ENCODE peak calls at places on chromosomes 12 and 14, in six cellular contexts. One of them, this sample, is unnamed.
A peak's percentile ranks its signal among the peaks of the same experiment; 100 is the strongest.

GRCh38 chr14:32259368-32260013 is 56.4 kb upstream of the RNU6-8 start:
- DNase-seq in fibroblast of mammary gland: peak; percentile 54
- DNase-seq in right atrium auricular region: no peak
- DNase-seq in tibial artery: no peak
- DNase-seq in A549: peak; percentile 21
- DNase-seq in chondrocyte: no peak
- DNase-seq in this sample: peak; percentile 33

GRCh38 chr12:121124402-121125109 is 8.1 kb upstream of the P2RX7 start:
- DNase-seq in fibroblast of mammary gland: peak; percentile 79
- DNase-seq in right atrium auricular region: no peak
- DNase-seq in tibial artery: no peak
- DNase-seq in A549: peak; percentile 93
- DNase-seq in chondrocyte: no peak
- DNase-seq in this sample: no peak

GRCh38 chr12:49932746-49933145 is 17.8 kb upstream of the AQP2 start:
- DNase-seq in fibroblast of mammary gland: no peak
- DNase-seq in right atrium auricular region: no peak
- DNase-seq in tibial artery: no peak
- DNase-seq in A549: no peak
- DNase-seq in chondrocyte: no peak
- DNase-seq in this sample: no peak

GRCh38 chr12:66627270-66627987 is 51.4 kb downstream of the GRIP1 start:
- DNase-seq in fibroblast of mammary gland: peak; percentile 7
- DNase-seq in right atrium auricular region: no peak
- DNase-seq in tibial artery: peak; percentile 32
- DNase-seq in A549: no peak
- DNase-seq in chondrocyte: no peak
- DNase-seq in this sample: no peak

GRCh38 chr12:130949806-130950205 is 3.9 kb upstream of the ADGRD1 start:
- DNase-seq in fibroblast of mammary gland: no peak
- DNase-seq in right atrium auricular region: no peak
- DNase-seq in tibial artery: no peak
- DNase-seq in A549: no peak
- DNase-seq in chondrocyte: no peak
- DNase-seq in this sample: no peak

GRCh38 chr14:90483551-90483950 is 86.7 kb downstream of the CALM1 start:
- DNase-seq in fibroblast of mammary gland: no peak
- DNase-seq in right atrium auricular region: peak; percentile 26
- DNase-seq in tibial artery: no peak
- DNase-seq in A549: no peak
- DNase-seq in chondrocyte: peak; percentile 63
- DNase-seq in this sample: peak; percentile 3

GRCh38 chr14:91153360-91153759 is 39.5 kb downstream of the DGLUCY start:
- DNase-seq in fibroblast of mammary gland: no peak
- DNase-seq in right atrium auricular region: no peak
- DNase-seq in tibial artery: no peak
- DNase-seq in A549: no peak
- DNase-seq in chondrocyte: no peak
- DNase-seq in this sample: no peak

GRCh38 chr12:65305346-65305950 is 27.0 kb downstream of the MSRB3 start:
- DNase-seq in fibroblast of mammary gland: no peak
- DNase-seq in right atrium auricular region: no peak
- DNase-seq in tibial artery: no peak
- DNase-seq in A549: no peak
- DNase-seq in chondrocyte: no peak
- DNase-seq in this sample: no peak

GRCh38 chr12:42696424-42697149 is 107.0 kb upstream of the PRICKLE1 start:
- DNase-seq in fibroblast of mammary gland: peak; percentile 95
- DNase-seq in right atrium auricular region: peak; percentile 94
- DNase-seq in tibial artery: peak; percentile 89
- DNase-seq in A549: no peak
- DNase-seq in chondrocyte: no peak
- DNase-seq in this sample: no peak

GRCh38 chr12:4119157-4119761 is 154.3 kb upstream of the CCND2 start:
- DNase-seq in fibroblast of mammary gland: no peak
- DNase-seq in right atrium auricular region: peak; percentile 18
- DNase-seq in tibial artery: no peak
- DNase-seq in A549: no peak
- DNase-seq in chondrocyte: no peak
- DNase-seq in this sample: peak; percentile 80

GRCh38 chr12:27383429-27384260 is 51.0 kb downstream of the BMAL2 start:
- DNase-seq in fibroblast of mammary gland: peak; percentile 94
- DNase-seq in right atrium auricular region: peak; percentile 80
- DNase-seq in tibial artery: peak; percentile 84
- DNase-seq in A549: peak; percentile 76
- DNase-seq in chondrocyte: no peak
- DNase-seq in this sample: peak; percentile 60

GRCh38 chr12:55996715-55997534 is at the start of gene SUOX:
- DNase-seq in fibroblast of mammary gland: peak; percentile 96
- DNase-seq in right atrium auricular region: peak; percentile 98
- DNase-seq in tibial artery: peak; percentile 99
- DNase-seq in A549: peak; percentile 100
- DNase-seq in chondrocyte: peak; percentile 99
- DNase-seq in this sample: peak; percentile 98

GRCh38 chr14:51277753-51278415 is 37.8 kb downstream of the TMX1 start:
- DNase-seq in fibroblast of mammary gland: peak; percentile 62
- DNase-seq in right atrium auricular region: no peak
- DNase-seq in tibial artery: no peak
- DNase-seq in A549: no peak
- DNase-seq in chondrocyte: no peak
- DNase-seq in this sample: no peak

GRCh38 chr14:80784824-80785223 is 156.7 kb downstream of the CEP128 start:
- DNase-seq in fibroblast of mammary gland: peak; percentile 35
- DNase-seq in right atrium auricular region: no peak
- DNase-seq in tibial artery: no peak
- DNase-seq in A549: no peak
- DNase-seq in chondrocyte: no peak
- DNase-seq in this sample: no peak

GRCh38 chr14:104438166-104438887 is 141.2 kb upstream of the C14orf180 start:
- DNase-seq in fibroblast of mammary gland: no peak
- DNase-seq in right atrium auricular region: peak; percentile 36
- DNase-seq in tibial artery: no peak
- DNase-seq in A549: no peak
- DNase-seq in chondrocyte: no peak
- DNase-seq in this sample: no peak

GRCh38 chr14:66177935-66178334 is 308.2 kb upstream of the CCDC196 start:
- DNase-seq in fibroblast of mammary gland: no peak
- DNase-seq in right atrium auricular region: no peak
- DNase-seq in tibial artery: no peak
- DNase-seq in A549: no peak
- DNase-seq in chondrocyte: no peak
- DNase-seq in this sample: no peak

GRCh38 chr14:34537677-34538009 is 1.9 kb downstream of the EAPP start:
- DNase-seq in fibroblast of mammary gland: no peak
- DNase-seq in right atrium auricular region: no peak
- DNase-seq in tibial artery: no peak
- DNase-seq in A549: no peak
- DNase-seq in chondrocyte: no peak
- DNase-seq in this sample: no peak

GRCh38 chr12:130747867-130748740 is 32.0 kb upstream of the RIMBP2 start:
- DNase-seq in fibroblast of mammary gland: peak; percentile 63
- DNase-seq in right atrium auricular region: peak; percentile 75
- DNase-seq in tibial artery: peak; percentile 79
- DNase-seq in A549: peak; percentile 58
- DNase-seq in chondrocyte: no peak
- DNase-seq in this sample: peak; percentile 81

GRCh38 chr14:71243697-71244096 is 336.4 kb downstream of the PCNX1 start:
- DNase-seq in fibroblast of mammary gland: peak; percentile 61
- DNase-seq in right atrium auricular region: no peak
- DNase-seq in tibial artery: no peak
- DNase-seq in A549: no peak
- DNase-seq in chondrocyte: no peak
- DNase-seq in this sample: no peak

GRCh38 chr12:62873116-62873825 is 61.7 kb downstream of the PPM1H start:
- DNase-seq in fibroblast of mammary gland: no peak
- DNase-seq in right atrium auricular region: no peak
- DNase-seq in tibial artery: no peak
- DNase-seq in A549: no peak
- DNase-seq in chondrocyte: no peak
- DNase-seq in this sample: no peak

GRCh38 chr12:131482686-131483085 is 228.2 kb upstream of the SFSWAP start:
- DNase-seq in fibroblast of mammary gland: no peak
- DNase-seq in right atrium auricular region: no peak
- DNase-seq in tibial artery: no peak
- DNase-seq in A549: no peak
- DNase-seq in chondrocyte: no peak
- DNase-seq in this sample: no peak

GRCh38 chr12:103728323-103728722 is 112.7 kb downstream of the NT5DC3 start:
- DNase-seq in fibroblast of mammary gland: peak; percentile 67
- DNase-seq in right atrium auricular region: no peak
- DNase-seq in tibial artery: no peak
- DNase-seq in A549: no peak
- DNase-seq in chondrocyte: no peak
- DNase-seq in this sample: no peak

GRCh38 chr12:50024804-50025186 is 499 bp downstream of the RACGAP1 start:
- DNase-seq in fibroblast of mammary gland: peak; percentile 7
- DNase-seq in right atrium auricular region: no peak
- DNase-seq in tibial artery: no peak
- DNase-seq in A549: no peak
- DNase-seq in chondrocyte: no peak
- DNase-seq in this sample: no peak

GRCh38 chr12:52499836-52500560 is 6.9 kb upstream of the KRT6A start:
- DNase-seq in fibroblast of mammary gland: peak; percentile 77
- DNase-seq in right atrium auricular region: no peak
- DNase-seq in tibial artery: no peak
- DNase-seq in A549: no peak
- DNase-seq in chondrocyte: no peak
- DNase-seq in this sample: no peak

GRCh38 chr12:124921200-124922008 is 7.0 kb upstream of the UBC start:
- DNase-seq in fibroblast of mammary gland: peak; percentile 68
- DNase-seq in right atrium auricular region: no peak
- DNase-seq in tibial artery: no peak
- DNase-seq in A549: no peak
- DNase-seq in chondrocyte: no peak
- DNase-seq in this sample: peak; percentile 69

GRCh38 chr14:72544615-72545387 is 349.1 kb downstream of the DPF3 start:
- DNase-seq in fibroblast of mammary gland: no peak
- DNase-seq in right atrium auricular region: no peak
- DNase-seq in tibial artery: no peak
- DNase-seq in A549: no peak
- DNase-seq in chondrocyte: no peak
- DNase-seq in this sample: no peak

GRCh38 chr12:104358353-104359003 is 54.9 kb downstream of the EID3 start:
- DNase-seq in fibroblast of mammary gland: peak; percentile 58
- DNase-seq in right atrium auricular region: no peak
- DNase-seq in tibial artery: peak; percentile 68
- DNase-seq in A549: no peak
- DNase-seq in chondrocyte: no peak
- DNase-seq in this sample: peak; percentile 80

GRCh38 chr14:56331815-56332214 is 213.6 kb downstream of the PELI2 start:
- DNase-seq in fibroblast of mammary gland: peak; percentile 51
- DNase-seq in right atrium auricular region: no peak
- DNase-seq in tibial artery: no peak
- DNase-seq in A549: no peak
- DNase-seq in chondrocyte: no peak
- DNase-seq in this sample: no peak

GRCh38 chr14:67620217-67620789 is 583 bp downstream of the ARG2 start:
- DNase-seq in fibroblast of mammary gland: no peak
- DNase-seq in right atrium auricular region: no peak
- DNase-seq in tibial artery: no peak
- DNase-seq in A549: peak; percentile 21
- DNase-seq in chondrocyte: no peak
- DNase-seq in this sample: no peak

GRCh38 chr12:100414756-100415155 is 57.9 kb downstream of the SLC17A8 start:
- DNase-seq in fibroblast of mammary gland: no peak
- DNase-seq in right atrium auricular region: no peak
- DNase-seq in tibial artery: no peak
- DNase-seq in A549: no peak
- DNase-seq in chondrocyte: no peak
- DNase-seq in this sample: no peak

GRCh38 chr14:95363468-95363954 is 43.8 kb upstream of the CLMN start:
- DNase-seq in fibroblast of mammary gland: no peak
- DNase-seq in right atrium auricular region: peak; percentile 48
- DNase-seq in tibial artery: no peak
- DNase-seq in A549: no peak
- DNase-seq in chondrocyte: no peak
- DNase-seq in this sample: peak; percentile 57

GRCh38 chr14:29799718-29800117 is 127.9 kb downstream of the PRKD1 start:
- DNase-seq in fibroblast of mammary gland: no peak
- DNase-seq in right atrium auricular region: no peak
- DNase-seq in tibial artery: no peak
- DNase-seq in A549: no peak
- DNase-seq in chondrocyte: no peak
- DNase-seq in this sample: no peak

GRCh38 chr14:29798776-29799175 is 128.9 kb downstream of the PRKD1 start:
- DNase-seq in fibroblast of mammary gland: no peak
- DNase-seq in right atrium auricular region: no peak
- DNase-seq in tibial artery: no peak
- DNase-seq in A549: no peak
- DNase-seq in chondrocyte: no peak
- DNase-seq in this sample: no peak

GRCh38 chr14:29802211-29802610 is 125.4 kb downstream of the PRKD1 start:
- DNase-seq in fibroblast of mammary gland: no peak
- DNase-seq in right atrium auricular region: no peak
- DNase-seq in tibial artery: no peak
- DNase-seq in A549: no peak
- DNase-seq in chondrocyte: no peak
- DNase-seq in this sample: no peak

GRCh38 chr14:29803045-29803444 is 124.6 kb downstream of the PRKD1 start:
- DNase-seq in fibroblast of mammary gland: no peak
- DNase-seq in right atrium auricular region: no peak
- DNase-seq in tibial artery: no peak
- DNase-seq in A549: no peak
- DNase-seq in chondrocyte: no peak
- DNase-seq in this sample: no peak

GRCh38 chr14:29800961-29801360 is 126.7 kb downstream of the PRKD1 start:
- DNase-seq in fibroblast of mammary gland: no peak
- DNase-seq in right atrium auricular region: no peak
- DNase-seq in tibial artery: no peak
- DNase-seq in A549: no peak
- DNase-seq in chondrocyte: no peak
- DNase-seq in this sample: no peak
- TF ChIP-seq CTCF in fibroblast of mammary gland: peak; percentile 16
- TF ChIP-seq CTCF in right atrium auricular region: no peak
- TF ChIP-seq CTCF in tibial artery: no peak
- TF ChIP-seq CTCF in A549: no peak
- TF ChIP-seq CTCF in chondrocyte: peak; percentile 23
- TF ChIP-seq CTCF in this sample: no peak

GRCh38 chr14:64970776-64971451 is 1.2 kb downstream of the RAB15 start:
- DNase-seq in fibroblast of mammary gland: no peak
- DNase-seq in right atrium auricular region: no peak
- DNase-seq in tibial artery: no peak
- DNase-seq in A549: peak; percentile 23
- DNase-seq in chondrocyte: no peak
- DNase-seq in this sample: no peak
- TF ChIP-seq CTCF in fibroblast of mammary gland: no peak
- TF ChIP-seq CTCF in right atrium auricular region: no peak
- TF ChIP-seq CTCF in tibial artery: no peak
- TF ChIP-seq CTCF in A549: no peak
- TF ChIP-seq CTCF in chondrocyte: no peak
- TF ChIP-seq CTCF in this sample: no peak

GRCh38 chr12:29148958-29149690 is at the start of gene FAR2:
- DNase-seq in fibroblast of mammary gland: peak; percentile 54
- DNase-seq in right atrium auricular region: no peak
- DNase-seq in tibial artery: no peak
- DNase-seq in A549: peak; percentile 16
- DNase-seq in chondrocyte: no peak
- DNase-seq in this sample: peak; percentile 54
- TF ChIP-seq CTCF in fibroblast of mammary gland: no peak
- TF ChIP-seq CTCF in right atrium auricular region: no peak
- TF ChIP-seq CTCF in tibial artery: no peak
- TF ChIP-seq CTCF in A549: no peak
- TF ChIP-seq CTCF in chondrocyte: no peak
- TF ChIP-seq CTCF in this sample: no peak

GRCh38 chr12:2652401-2653081 is 142.2 kb upstream of the FKBP4 start:
- DNase-seq in fibroblast of mammary gland: no peak
- DNase-seq in right atrium auricular region: no peak
- DNase-seq in tibial artery: peak; percentile 13
- DNase-seq in A549: no peak
- DNase-seq in chondrocyte: no peak
- DNase-seq in this sample: no peak
- TF ChIP-seq CTCF in fibroblast of mammary gland: no peak
- TF ChIP-seq CTCF in right atrium auricular region: no peak
- TF ChIP-seq CTCF in tibial artery: no peak
- TF ChIP-seq CTCF in A549: peak; percentile 27
- TF ChIP-seq CTCF in chondrocyte: peak; percentile 12
- TF ChIP-seq CTCF in this sample: no peak